ENCODE peak calls at places on chromosomes 3 and 15, in eight cellular contexts. U, F, L, E, D, X, G and O are unnamed samples.

GRCh38 chr15:98948456-98948855 is 59.1 kb downstream of the PGPEP1L start:
- DNase-seq in U (no peak), F (no peak), L (no peak), E (no peak), D (no peak), X (no peak), G (no peak), O (no peak)

GRCh38 chr3:8204846-8205624 is 296.6 kb upstream of the LMCD1 start:
- DNase-seq in U (no peak), F (no peak), L (peak), E (no peak), D (no peak), X (no peak), G (no peak), O (no peak)

GRCh38 chr3:131386429-131386926 is 4.9 kb downstream of the NUDT16 start:
- DNase-seq in U (no peak), F (no peak), L (peak), E (no peak), D (no peak), X (no peak), G (peak), O (no peak)

GRCh38 chr3:14145670-14146380 is 21.0 kb downstream of the TMEM43 start:
- DNase-seq in U (no peak), F (no peak), L (peak), E (no peak), D (no peak), X (no peak), G (no peak), O (no peak)

GRCh38 chr3:158107508-158108095 is 1.4 kb upstream of the SHOX2 start:
- DNase-seq in U (no peak), F (no peak), L (no peak), E (no peak), D (no peak), X (no peak), G (no peak), O (no peak)

GRCh38 chr3:143001034-143001368 is 369 bp upstream of the U2SURP start:
- DNase-seq in U (peak), F (no peak), L (no peak), E (no peak), D (no peak), X (no peak), G (peak), O (no peak)

GRCh38 chr3:48151807-48152427 is 36.3 kb downstream of the CDC25A start:
- DNase-seq in U (no peak), F (no peak), L (no peak), E (no peak), D (no peak), X (no peak), G (no peak), O (no peak)

GRCh38 chr3:63625161-63625560 is 27.3 kb upstream of the SNTN start:
- DNase-seq in U (no peak), F (no peak), L (no peak), E (no peak), D (no peak), X (no peak), G (no peak), O (no peak)

GRCh38 chr15:74735305-74735704 is 10.0 kb upstream of the CYP1A1 start:
- DNase-seq in U (no peak), F (no peak), L (no peak), E (no peak), D (no peak), X (no peak), G (no peak), O (no peak)

GRCh38 chr3:10855083-10855870 is 39.2 kb downstream of the SLC6A11 start:
- DNase-seq in U (no peak), F (no peak), L (peak), E (no peak), D (no peak), X (no peak), G (no peak), O (no peak)

GRCh38 chr15:87939838-87940457 is 316.6 kb downstream of the NTRK3 start:
- DNase-seq in U (no peak), F (no peak), L (peak), E (no peak), D (no peak), X (no peak), G (no peak), O (no peak)

GRCh38 chr3:167115331-167115934 is 264.7 kb downstream of the ZBBX start:
- DNase-seq in U (no peak), F (no peak), L (peak), E (no peak), D (no peak), X (no peak), G (peak), O (no peak)

GRCh38 chr15:39698444-39699390 is 83.9 kb downstream of the FSIP1 start:
- DNase-seq in U (no peak), F (no peak), L (no peak), E (no peak), D (no peak), X (no peak), G (no peak), O (no peak)

GRCh38 chr3:18097473-18097872 is 327.7 kb downstream of the SATB1 start:
- DNase-seq in U (no peak), F (no peak), L (no peak), E (no peak), D (no peak), X (no peak), G (no peak), O (no peak)

GRCh38 chr15:59687831-59688230 is 1.3 kb downstream of the BNIP2 start:
- DNase-seq in U (peak), F (no peak), L (peak), E (no peak), D (no peak), X (no peak), G (no peak), O (no peak)

GRCh38 chr15:52778457-52778856 is 11.7 kb downstream of the ONECUT1 start:
- DNase-seq in U (no peak), F (no peak), L (no peak), E (no peak), D (no peak), X (no peak), G (no peak), O (no peak)

GRCh38 chr15:48962662-48963523 is 826 bp downstream of the SHC4 start:
- DNase-seq in U (no peak), F (no peak), L (no peak), E (peak), D (no peak), X (no peak), G (peak), O (no peak)

GRCh38 chr3:144622845-144623244 is 651.2 kb downstream of the DIPK2A start:
- DNase-seq in U (peak), F (no peak), L (peak), E (no peak), D (no peak), X (no peak), G (no peak), O (no peak)

GRCh38 chr3:195208183-195208582 is 62.8 kb downstream of the XXYLT1 start:
- DNase-seq in U (peak), F (no peak), L (no peak), E (no peak), D (no peak), X (no peak), G (no peak), O (no peak)

GRCh38 chr15:68418611-68419161 is 13.3 kb downstream of the ITGA11 start:
- DNase-seq in U (no peak), F (no peak), L (peak), E (no peak), D (no peak), X (no peak), G (no peak), O (no peak)

GRCh38 chr3:135633078-135633477 is 332.4 kb upstream of the PPP2R3A start:
- DNase-seq in U (no peak), F (no peak), L (no peak), E (no peak), D (no peak), X (no peak), G (no peak), O (no peak)

GRCh38 chr15:42679285-42680141 is 57.4 kb downstream of the CDAN1 start:
- DNase-seq in U (no peak), F (no peak), L (peak), E (no peak), D (no peak), X (no peak), G (no peak), O (no peak)

GRCh38 chr3:184786271-184787010 is 25.5 kb upstream of the VPS8 start:
- DNase-seq in U (peak), F (no peak), L (peak), E (no peak), D (no peak), X (no peak), G (peak), O (no peak)

GRCh38 chr3:63309780-63310179 is 31.7 kb downstream of the SYNPR start:
- DNase-seq in U (no peak), F (no peak), L (no peak), E (no peak), D (no peak), X (no peak), G (no peak), O (no peak)

GRCh38 chr15:70427120-70427519 is 329.4 kb upstream of the TLE3 start:
- DNase-seq in U (no peak), F (no peak), L (no peak), E (no peak), D (no peak), X (no peak), G (no peak), O (no peak)